ENCODE peak calls at places on chromosomes 12 and 14, in nine cellular contexts. N, O, J, S, V, A, Y, T and F are unnamed samples.

GRCh38 chr12:112408621-112409020 is 784 bp downstream of the RPL6 start:
- DNase-seq in J (no peak), T (no peak), Y (no peak), A (no peak), N (no peak), S (peak), V (no peak), O (no peak), F (peak)

GRCh38 chr12:45575823-45576448 is 153.6 kb upstream of the ARID2 start:
- DNase-seq in S (no peak), A (no peak), T (no peak), Y (no peak), V (no peak), N (no peak), J (no peak), O (no peak), F (no peak)

GRCh38 chr14:61992139-61992538 is 229.9 kb downstream of the SNAPC1 start:
- DNase-seq in N (no peak), V (no peak), A (no peak), Y (no peak), J (no peak), O (peak), T (no peak), S (no peak), F (peak)

GRCh38 chr14:71437870-71438269 is 494.4 kb upstream of the RGS6 start:
- DNase-seq in A (no peak), Y (no peak), S (no peak), T (no peak), O (no peak), J (no peak), V (no peak), N (no peak), F (peak)

GRCh38 chr12:5428332-5429221 is 3.3 kb upstream of the NTF3 start:
- DNase-seq in T (peak), O (peak), V (no peak), A (no peak), N (peak), J (no peak), Y (no peak), S (peak), F (peak)

GRCh38 chr14:44812672-44813071 is 149.1 kb downstream of the KLHL28 start:
- DNase-seq in Y (no peak), N (no peak), A (no peak), O (no peak), J (no peak), S (no peak), V (no peak), T (no peak), F (no peak)

GRCh38 chr14:103548463-103549351 is 13.8 kb downstream of the BAG5 start:
- DNase-seq in O (no peak), N (no peak), S (no peak), A (no peak), T (no peak), V (no peak), J (no peak), Y (no peak), F (no peak)

GRCh38 chr12:62732861-62733427 is 202.0 kb downstream of the PPM1H start:
- DNase-seq in J (no peak), S (peak), V (no peak), T (no peak), O (no peak), A (no peak), Y (no peak), N (no peak), F (peak)

GRCh38 chr12:30930238-30931010 is 3.9 kb downstream of the TSPAN11 start:
- DNase-seq in N (no peak), S (no peak), Y (no peak), J (peak), A (no peak), V (no peak), O (no peak), T (peak), F (no peak)

GRCh38 chr12:115791331-115791730 is 486.2 kb downstream of the MED13L start:
- DNase-seq in Y (no peak), N (no peak), J (no peak), A (no peak), V (no peak), S (no peak), O (no peak), T (no peak), F (no peak)

GRCh38 chr12:132766380-132767085 is 4.9 kb upstream of the ANKLE2 start:
- DNase-seq in O (no peak), N (no peak), S (no peak), A (no peak), J (no peak), V (no peak), T (no peak), Y (peak), F (peak)

GRCh38 chr12:132014092-132014914 is 64.6 kb downstream of the EP400 start:
- DNase-seq in T (no peak), Y (no peak), S (peak), O (no peak), A (no peak), N (no peak), V (peak), J (no peak), F (peak)

GRCh38 chr12:109880938-109881337 is 597 bp upstream of the GLTP start:
- DNase-seq in J (no peak), N (no peak), O (no peak), T (no peak), Y (no peak), S (no peak), V (no peak), A (no peak), F (no peak)

GRCh38 chr12:16076553-16076952 is 165.4 kb downstream of the DERA start:
- DNase-seq in T (peak), S (peak), N (no peak), V (no peak), J (no peak), O (peak), A (no peak), Y (peak), F (peak)

GRCh38 chr12:53413485-53414215 is 10.0 kb upstream of the AMHR2 start:
- DNase-seq in V (no peak), A (no peak), N (no peak), Y (no peak), O (no peak), S (peak), T (no peak), J (no peak), F (no peak)

GRCh38 chr14:76371066-76371465 is 4.9 kb upstream of the ESRRB start:
- DNase-seq in S (no peak), Y (peak), O (no peak), T (no peak), N (no peak), J (no peak), A (no peak), V (no peak), F (no peak)

GRCh38 chr12:28742791-28743190 is 406.3 kb upstream of the FAR2 start:
- DNase-seq in N (peak), J (no peak), V (no peak), O (no peak), Y (no peak), S (peak), T (no peak), A (no peak), F (peak)

GRCh38 chr12:50597200-50598195 is 92.7 kb downstream of the DIP2B start:
- DNase-seq in J (no peak), A (no peak), Y (no peak), T (no peak), S (peak), O (no peak), N (peak), V (no peak), F (peak)

GRCh38 chr12:98220636-98221035 is 294.8 kb upstream of the TMPO start:
- DNase-seq in V (no peak), S (no peak), J (no peak), O (no peak), Y (no peak), N (no peak), A (no peak), T (no peak), F (no peak)